ENCODE peak calls at places on chromosomes 11 and 22, in six cellular contexts. K is dorsolateral prefrontal cortex, E is fibroblast of mammary gland, C is choroid plexus epithelial cell, I is thoracic aorta, V is BJ. T is an unnamed sample.

GRCh38 chr11:119693253-119693815 is 35.7 kb downstream of the NECTIN1 start:
- DNase-seq in K (no peak), V (no peak), E (no peak), I (no peak), C (no peak), T (no peak)

GRCh38 chr11:74443071-74443864 is 24.1 kb downstream of the KCNE3 start:
- DNase-seq in I (no peak), E (no peak), V (no peak), C (peak), K (no peak), T (no peak)

GRCh38 chr22:34414467-34415440 is 494.5 kb upstream of the LARGE1 start:
- DNase-seq in I (no peak), K (no peak), C (peak), V (no peak), E (peak), T (no peak)

GRCh38 chr11:77127969-77128691 is at the start of gene MYO7A:
- DNase-seq in I (no peak), C (peak), K (peak), E (no peak), V (no peak), T (no peak)

GRCh38 chr11:23320131-23320530 is 459.9 kb upstream of the CCDC179 start:
- DNase-seq in V (no peak), E (no peak), C (peak), I (no peak), K (no peak), T (no peak)

GRCh38 chr22:11042116-11042515 is 4485.9 kb upstream of the OR11H1 start:
- DNase-seq in E (no peak), K (no peak), I (no peak), C (no peak), V (no peak), T (no peak)

GRCh38 chr11:10942621-10943020 is 84.8 kb upstream of the ZBED5 start:
- DNase-seq in I (no peak), V (no peak), K (no peak), C (no peak), E (peak), T (no peak)

GRCh38 chr11:106391771-106392412 is 314.4 kb downstream of the AASDHPPT start:
- DNase-seq in V (peak), E (peak), C (peak), I (no peak), K (no peak), T (no peak)

GRCh38 chr11:19985106-19985505 is 175.2 kb downstream of the DBX1 start:
- DNase-seq in E (no peak), C (no peak), V (peak), I (no peak), K (no peak), T (peak)

GRCh38 chr11:124718801-124719200 is 20.9 kb upstream of the NRGN start:
- DNase-seq in V (no peak), E (no peak), I (no peak), C (no peak), K (no peak), T (no peak)

GRCh38 chr11:119800171-119800570 is 71.2 kb upstream of the NECTIN1 start:
- DNase-seq in I (no peak), E (no peak), C (no peak), K (no peak), V (no peak), T (no peak)

GRCh38 chr22:35368386-35368785 is 12.5 kb upstream of the HMOX1 start:
- DNase-seq in E (no peak), I (no peak), V (no peak), C (no peak), K (no peak), T (no peak)

DNA sequence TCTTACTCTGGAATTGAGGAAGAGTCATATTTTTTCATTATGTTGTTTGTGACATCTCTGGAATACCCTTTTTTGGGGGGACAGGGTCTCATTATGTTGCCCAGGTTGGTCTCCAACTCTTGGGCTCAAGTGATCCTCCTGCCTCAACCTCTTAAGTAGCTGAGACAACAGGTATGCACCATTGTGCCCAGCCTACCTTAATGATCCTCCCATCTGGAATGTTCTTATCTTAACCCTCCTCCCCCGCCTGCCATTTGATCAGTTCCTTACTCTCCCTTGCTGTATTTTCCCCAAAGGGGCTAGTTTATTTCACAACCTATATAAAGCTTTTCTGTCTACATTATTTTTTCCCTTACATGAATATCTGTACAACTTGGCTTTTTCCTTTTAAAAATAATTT is 594.7 kb downstream of the METTL15 start:
- DNase-seq in E (no peak), C (no peak), V (no peak), K (no peak), I (no peak), T (no peak)
- H3K4me3 ChIP-seq in E (no peak), C (no peak), V (no peak), K (no peak), I (no peak), T (no peak)

DNA sequence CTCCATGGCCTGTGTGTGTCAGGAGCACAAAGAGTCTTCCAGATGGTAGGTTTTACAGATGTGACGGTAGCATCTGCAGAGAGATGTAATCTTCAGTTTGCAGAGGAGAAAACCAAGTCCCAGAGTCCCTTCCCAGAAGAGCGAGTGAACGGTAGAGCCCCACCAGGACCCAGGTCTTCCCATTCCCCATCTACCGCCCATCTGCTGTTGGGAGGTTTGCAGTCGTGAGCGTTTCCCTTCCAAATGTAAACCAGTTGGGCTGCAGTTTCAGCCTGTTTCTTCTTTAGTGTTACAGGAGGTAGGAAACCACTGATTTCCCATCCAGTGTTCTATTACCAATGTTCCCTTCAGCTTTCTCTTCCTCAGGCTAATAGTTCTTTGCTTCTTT is 24.0 kb downstream of the PANX1 start:
- DNase-seq in I (no peak), C (no peak), K (no peak), E (no peak), V (no peak), T (no peak)
- TF ChIP-seq CTCF in I (no peak), C (no peak), K (no peak), E (no peak), V (no peak), T (no peak)

GRCh38 chr22:31567702-31568101 is 71.4 kb downstream of the SFI1 start:
- DNase-seq in V (no peak), E (no peak), C (peak), I (no peak), K (no peak), T (no peak)

GRCh38 chr22:31567196-31567595 is 70.9 kb downstream of the SFI1 start:
- DNase-seq in K (no peak), I (no peak), V (no peak), C (no peak), E (no peak), T (no peak)

GRCh38 chr22:31561970-31562369 is 65.6 kb downstream of the SFI1 start:
- DNase-seq in V (no peak), I (no peak), K (no peak), C (peak), E (no peak), T (no peak)

GRCh38 chr22:31569126-31569525 is 72.8 kb downstream of the SFI1 start:
- DNase-seq in C (peak), I (no peak), V (no peak), K (no peak), E (no peak), T (no peak)

DNA sequence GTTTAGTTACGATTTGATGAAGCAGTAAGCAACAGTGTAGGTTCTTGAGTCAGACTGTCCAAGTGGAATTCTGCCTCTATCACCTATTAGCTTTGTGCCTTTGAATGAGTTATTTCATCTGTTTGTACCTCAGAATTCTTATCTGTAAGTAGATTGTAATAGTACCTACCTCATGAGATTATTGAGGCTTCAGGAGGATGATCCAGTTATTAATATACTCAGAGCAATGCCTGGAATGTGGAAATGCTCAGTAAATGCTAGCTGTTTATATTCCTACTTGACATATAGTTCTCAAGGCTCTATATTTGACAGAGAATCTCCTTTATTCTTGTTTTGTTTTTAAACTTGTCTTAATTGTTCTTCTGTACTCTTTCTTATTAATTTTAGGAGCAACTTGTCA is 70.1 kb downstream of the SFI1 start:
- DNase-seq in V (no peak), I (no peak), C (peak), E (no peak), K (no peak), T (no peak)
- H3K4me3 ChIP-seq in V (no peak), I (no peak), C (no peak), E (no peak), K (no peak), T (no peak)

DNA sequence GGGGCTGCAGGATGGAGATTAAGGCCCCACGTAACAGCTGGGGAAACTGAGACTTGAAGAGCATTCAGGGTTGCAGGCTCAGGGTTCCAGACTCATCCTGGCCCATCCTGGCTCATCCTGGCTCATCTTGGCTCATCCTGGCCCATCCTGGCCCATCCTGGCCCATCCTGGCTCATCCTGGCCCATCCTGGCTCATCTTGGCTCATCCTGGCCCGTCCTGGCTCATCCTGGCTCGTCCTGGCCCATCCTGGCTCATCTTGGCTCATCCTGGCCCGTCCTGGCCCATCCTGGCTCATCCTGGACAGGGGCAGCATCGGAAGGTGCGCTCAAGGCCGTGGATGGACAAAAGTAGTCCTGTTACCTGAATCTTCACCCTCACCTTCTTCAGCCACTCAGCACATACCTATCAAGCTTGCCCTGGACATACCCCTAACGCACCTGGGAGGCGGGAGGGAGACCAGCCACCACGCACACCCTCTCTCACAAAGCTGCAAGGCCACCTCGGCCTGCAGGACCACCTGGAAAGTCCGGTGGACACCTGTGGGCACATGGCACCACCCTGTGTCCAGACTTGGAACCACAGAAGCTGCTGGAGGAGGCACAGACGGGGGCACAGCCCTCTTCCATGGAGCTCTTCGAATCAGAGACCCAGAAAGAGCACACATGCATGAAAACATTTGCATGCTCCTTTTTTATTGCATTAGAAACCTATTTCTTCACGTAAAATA is 20.3 kb upstream of the NLRP6 start:
- DNase-seq in E (no peak), I (no peak), V (no peak), C (no peak), K (no peak), T (no peak)
- TF ChIP-seq CTCF in E (no peak), I (no peak), V (no peak), C (peak), K (no peak), T (no peak)

GRCh38 chr11:111376453-111376871 is 2.6 kb downstream of the POU2AF1 start:
- DNase-seq in K (no peak), C (no peak), V (no peak), E (no peak), I (no peak), T (no peak)
- H3K4me3 ChIP-seq in K (no peak), C (no peak), V (no peak), E (no peak), I (no peak), T (no peak)

DNA sequence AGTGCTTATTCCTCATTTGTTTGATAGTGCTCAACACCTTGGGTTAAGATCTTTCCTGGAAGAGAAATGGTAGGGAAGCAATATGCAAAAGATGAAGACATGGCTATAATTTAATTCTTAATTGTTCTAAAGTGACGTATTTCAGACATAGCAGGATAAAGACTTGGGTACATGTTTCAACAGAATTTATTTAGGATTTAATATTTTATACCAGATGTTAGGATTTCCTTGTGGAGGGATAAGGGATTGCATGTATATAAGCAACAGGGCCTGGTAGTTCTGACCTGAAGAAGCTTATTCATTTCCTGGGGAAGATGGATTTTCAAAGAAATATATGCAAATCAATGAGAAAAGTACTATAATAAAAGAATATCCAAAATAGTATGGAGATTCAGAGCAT is 163.8 kb downstream of the FAT3 start:
- DNase-seq in E (no peak), C (peak), V (no peak), K (no peak), I (no peak), T (no peak)
- TF ChIP-seq CTCF in E (peak), C (no peak), V (peak), K (peak), I (peak), T (no peak)

GRCh38 chr22:18970948-18971315 is 34.8 kb upstream of the PRODH start:
- DNase-seq in V (no peak), I (no peak), K (no peak), E (no peak), C (no peak), T (no peak)

GRCh38 chr22:18971321-18971751 is 35.2 kb upstream of the PRODH start:
- DNase-seq in I (no peak), V (no peak), K (no peak), E (no peak), C (no peak), T (no peak)

GRCh38 chr22:18968011-18968749 is 32.1 kb upstream of the PRODH start:
- DNase-seq in K (no peak), I (no peak), C (peak), V (no peak), E (peak), T (no peak)

GRCh38 chr22:18973264-18974031 is 37.4 kb upstream of the PRODH start:
- DNase-seq in I (no peak), C (no peak), V (no peak), E (no peak), K (no peak), T (no peak)

GRCh38 chr22:18970180-18970947 is 34.3 kb upstream of the PRODH start:
- DNase-seq in C (no peak), E (no peak), V (no peak), K (no peak), I (no peak), T (no peak)
- H3K4me3 ChIP-seq in C (peak), E (no peak), V (peak), K (peak), I (peak), T (no peak)

DNA sequence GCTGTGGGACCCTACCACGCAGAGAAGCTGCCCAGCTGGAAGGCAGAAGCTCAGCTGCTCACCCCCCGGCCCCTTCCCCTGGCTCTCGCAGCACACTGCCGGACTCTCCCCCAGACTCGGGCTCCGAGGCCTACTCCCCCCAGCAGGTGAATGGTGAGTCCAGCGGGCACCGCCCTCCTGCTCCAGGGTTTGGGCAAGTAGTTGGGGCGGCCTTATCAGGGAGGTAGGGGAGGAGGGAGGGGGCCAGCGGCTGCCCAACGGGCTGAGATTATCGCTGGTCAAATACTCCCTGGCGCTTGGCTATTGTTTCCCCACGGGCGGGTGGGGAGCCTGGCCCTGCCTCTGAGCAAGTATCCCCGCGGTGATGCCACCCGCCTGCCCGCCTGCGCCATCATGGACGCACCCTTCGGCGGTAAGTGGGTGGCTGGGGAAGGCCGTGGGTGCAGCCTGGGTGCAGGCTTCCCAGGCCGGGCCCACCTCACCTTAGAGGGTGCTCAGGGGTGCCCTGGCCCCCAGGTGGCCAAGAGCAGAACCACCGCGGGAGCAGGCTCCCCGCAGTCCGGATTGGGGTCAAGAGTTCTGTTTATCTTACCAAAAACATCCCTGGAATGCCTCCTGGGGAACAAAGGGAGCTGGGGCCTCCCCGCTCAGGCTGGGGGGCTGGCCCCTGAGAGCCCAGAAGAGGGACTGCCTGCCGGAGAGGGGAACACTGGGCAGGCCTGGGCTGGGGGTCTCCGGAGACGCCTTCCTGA is 16.9 kb downstream of the MYRF start:
- DNase-seq in V (no peak), K (no peak), C (peak), I (no peak), E (no peak), T (no peak)
- TF ChIP-seq CTCF in V (peak), K (no peak), C (peak), I (no peak), E (no peak), T (peak)